ENCODE peak calls at places on chromosomes 11 and 22, in four cellular contexts. One of them, this sample, is unnamed.

GRCh38 chr11:134101292-134101691 is 32.4 kb downstream of the JAM3 start:
- DNase-seq in posterior cingulate gyrus: no peak
- DNase-seq in T1000: no peak
- DNase-seq in CD4-positive, alpha-beta memory T cell: no peak
- DNase-seq in this sample: no peak

GRCh38 chr22:36808611-36809344 is 8.1 kb downstream of the PVALB start:
- DNase-seq in T1000: no peak
- DNase-seq in CD4-positive, alpha-beta memory T cell: peak
- DNase-seq in posterior cingulate gyrus: no peak
- DNase-seq in this sample: no peak

GRCh38 chr11:61514050-61514917 is 5.7 kb downstream of the LRRC10B start:
- DNase-seq in T1000: no peak
- DNase-seq in posterior cingulate gyrus: no peak
- DNase-seq in CD4-positive, alpha-beta memory T cell: no peak
- DNase-seq in this sample: no peak

GRCh38 chr11:23370580-23371275 is 510.5 kb upstream of the CCDC179 start:
- DNase-seq in posterior cingulate gyrus: no peak
- DNase-seq in CD4-positive, alpha-beta memory T cell: no peak
- DNase-seq in T1000: no peak
- DNase-seq in this sample: no peak

GRCh38 chr22:27045103-27045940 is 387.9 kb downstream of the MIAT start:
- DNase-seq in CD4-positive, alpha-beta memory T cell: no peak
- DNase-seq in posterior cingulate gyrus: no peak
- DNase-seq in T1000: no peak
- DNase-seq in this sample: no peak

GRCh38 chr11:59918494-59918893 is 19.7 kb upstream of the OOSP1 start:
- DNase-seq in posterior cingulate gyrus: no peak
- DNase-seq in T1000: no peak
- DNase-seq in CD4-positive, alpha-beta memory T cell: no peak
- DNase-seq in this sample: no peak

GRCh38 chr11:1109101-1109917 is 34.6 kb downstream of the MUC2 start:
- DNase-seq in posterior cingulate gyrus: no peak
- DNase-seq in CD4-positive, alpha-beta memory T cell: no peak
- DNase-seq in T1000: no peak
- DNase-seq in this sample: no peak

GRCh38 chr11:119691020-119691666 is 37.9 kb downstream of the NECTIN1 start:
- DNase-seq in T1000: no peak
- DNase-seq in CD4-positive, alpha-beta memory T cell: peak
- DNase-seq in posterior cingulate gyrus: no peak
- DNase-seq in this sample: no peak

GRCh38 chr22:39243443-39244072 is 1.2 kb downstream of the PDGFB start:
- DNase-seq in T1000: no peak
- DNase-seq in CD4-positive, alpha-beta memory T cell: no peak
- DNase-seq in posterior cingulate gyrus: no peak
- DNase-seq in this sample: peak

GRCh38 chr22:49855491-49855911 is 1.9 kb downstream of the ZBED4 start:
- DNase-seq in T1000: no peak
- DNase-seq in CD4-positive, alpha-beta memory T cell: no peak
- DNase-seq in posterior cingulate gyrus: no peak
- DNase-seq in this sample: no peak

GRCh38 chr11:86244063-86244521 is 461 bp upstream of the EED start:
- DNase-seq in posterior cingulate gyrus: peak
- DNase-seq in T1000: no peak
- DNase-seq in CD4-positive, alpha-beta memory T cell: peak
- DNase-seq in this sample: peak

GRCh38 chr11:75668508-75669297 is at the start of gene MAP6:
- DNase-seq in posterior cingulate gyrus: peak
- DNase-seq in CD4-positive, alpha-beta memory T cell: peak
- DNase-seq in T1000: no peak
- DNase-seq in this sample: no peak

GRCh38 chr22:27668828-27669797 is 132.4 kb downstream of the MN1 start:
- DNase-seq in T1000: no peak
- DNase-seq in posterior cingulate gyrus: no peak
- DNase-seq in CD4-positive, alpha-beta memory T cell: no peak
- DNase-seq in this sample: no peak

GRCh38 chr11:128448487-128448886 is 138.9 kb downstream of the ETS1 start:
- DNase-seq in CD4-positive, alpha-beta memory T cell: no peak
- DNase-seq in posterior cingulate gyrus: no peak
- DNase-seq in T1000: peak
- DNase-seq in this sample: no peak

GRCh38 chr11:63682045-63682915 is 980 bp downstream of the RTN3 start:
- DNase-seq in posterior cingulate gyrus: peak
- DNase-seq in CD4-positive, alpha-beta memory T cell: peak
- DNase-seq in T1000: no peak
- DNase-seq in this sample: no peak

GRCh38 chr11:76419896-76420295 is 24.9 kb upstream of the EMSY start:
- DNase-seq in posterior cingulate gyrus: no peak
- DNase-seq in T1000: no peak
- DNase-seq in CD4-positive, alpha-beta memory T cell: no peak
- DNase-seq in this sample: peak

GRCh38 chr11:62575156-62575555 is 1.5 kb upstream of the EEF1G start:
- DNase-seq in T1000: no peak
- DNase-seq in CD4-positive, alpha-beta memory T cell: no peak
- DNase-seq in posterior cingulate gyrus: no peak
- DNase-seq in this sample: no peak

GRCh38 chr11:75233688-75234295 is 6.8 kb upstream of the TPBGL start:
- DNase-seq in CD4-positive, alpha-beta memory T cell: no peak
- DNase-seq in T1000: no peak
- DNase-seq in posterior cingulate gyrus: no peak
- DNase-seq in this sample: no peak

GRCh38 chr22:31344369-31345330 is 1.5 kb downstream of the PATZ1 start:
- DNase-seq in posterior cingulate gyrus: no peak
- DNase-seq in CD4-positive, alpha-beta memory T cell: peak
- DNase-seq in T1000: no peak
- DNase-seq in this sample: peak

GRCh38 chr11:126739499-126740145 is 260.9 kb downstream of the KIRREL3 start:
- DNase-seq in posterior cingulate gyrus: no peak
- DNase-seq in CD4-positive, alpha-beta memory T cell: no peak
- DNase-seq in T1000: no peak
- DNase-seq in this sample: no peak

GRCh38 chr11:43574949-43575915 is 105.3 kb upstream of the HSD17B12 start:
- DNase-seq in posterior cingulate gyrus: peak
- DNase-seq in CD4-positive, alpha-beta memory T cell: peak
- DNase-seq in T1000: no peak
- DNase-seq in this sample: no peak

GRCh38 chr11:20274031-20274430 is 89.5 kb upstream of the HTATIP2 start:
- DNase-seq in CD4-positive, alpha-beta memory T cell: no peak
- DNase-seq in posterior cingulate gyrus: no peak
- DNase-seq in T1000: no peak
- DNase-seq in this sample: no peak

GRCh38 chr11:76776472-76776871 is 6.7 kb upstream of the TSKU start:
- DNase-seq in CD4-positive, alpha-beta memory T cell: no peak
- DNase-seq in posterior cingulate gyrus: no peak
- DNase-seq in T1000: no peak
- DNase-seq in this sample: no peak

GRCh38 chr11:2561283-2562180 is 116.7 kb downstream of the KCNQ1 start:
- DNase-seq in CD4-positive, alpha-beta memory T cell: no peak
- DNase-seq in posterior cingulate gyrus: no peak
- DNase-seq in T1000: no peak
- DNase-seq in this sample: no peak

GRCh38 chr22:49183208-49183825 is 644.4 kb downstream of the BRD1 start:
- DNase-seq in posterior cingulate gyrus: no peak
- DNase-seq in CD4-positive, alpha-beta memory T cell: no peak
- DNase-seq in T1000: no peak
- DNase-seq in this sample: no peak

GRCh38 chr22:38317995-38318715 is 922 bp upstream of the CSNK1E start:
- DNase-seq in CD4-positive, alpha-beta memory T cell: no peak
- DNase-seq in posterior cingulate gyrus: no peak
- DNase-seq in T1000: peak
- DNase-seq in this sample: no peak